ENCODE peak calls at places on chromosomes 11 and 22, in nine cellular contexts. One of them, this sample, is unnamed.

GRCh38 chr22:23212061-23213030 is 32.0 kb downstream of the BCR start:
- DNase-seq in PC-3: no peak
- DNase-seq in fibroblast of pulmonary artery: no peak
- DNase-seq in OCI-LY7: peak; percentile 78
- DNase-seq in B cell: no peak
- DNase-seq in NB4: no peak
- DNase-seq in nephron progenitor cell: no peak
- DNase-seq in heart left ventricle: no peak
- DNase-seq in cardiac muscle cell: no peak
- DNase-seq in this sample: no peak

GRCh38 chr22:50161508-50162390 is 8.8 kb upstream of the PANX2 start:
- DNase-seq in PC-3: no peak
- DNase-seq in OCI-LY7: no peak
- DNase-seq in B cell: no peak
- DNase-seq in heart left ventricle: no peak
- DNase-seq in cardiac muscle cell: no peak
- DNase-seq in nephron progenitor cell: no peak
- DNase-seq in fibroblast of pulmonary artery: no peak
- DNase-seq in NB4: no peak
- DNase-seq in this sample: no peak

GRCh38 chr11:134764367-134764766 is 352.3 kb upstream of the B3GAT1 start:
- DNase-seq in nephron progenitor cell: no peak
- DNase-seq in B cell: no peak
- DNase-seq in heart left ventricle: no peak
- DNase-seq in NB4: no peak
- DNase-seq in PC-3: no peak
- DNase-seq in cardiac muscle cell: no peak
- DNase-seq in OCI-LY7: no peak
- DNase-seq in fibroblast of pulmonary artery: no peak
- DNase-seq in this sample: peak; percentile 80

GRCh38 chr11:35292290-35292689 is 127.1 kb downstream of the SLC1A2 start:
- DNase-seq in fibroblast of pulmonary artery: no peak
- DNase-seq in OCI-LY7: no peak
- DNase-seq in B cell: no peak
- DNase-seq in nephron progenitor cell: no peak
- DNase-seq in NB4: no peak
- DNase-seq in cardiac muscle cell: no peak
- DNase-seq in heart left ventricle: no peak
- DNase-seq in PC-3: no peak
- DNase-seq in this sample: no peak

GRCh38 chr11:20912046-20912821 is 242.8 kb downstream of the NELL1 start:
- DNase-seq in nephron progenitor cell: no peak
- DNase-seq in fibroblast of pulmonary artery: no peak
- DNase-seq in cardiac muscle cell: no peak
- DNase-seq in PC-3: no peak
- DNase-seq in NB4: no peak
- DNase-seq in B cell: no peak
- DNase-seq in heart left ventricle: no peak
- DNase-seq in OCI-LY7: no peak
- DNase-seq in this sample: no peak

GRCh38 chr11:68049509-68050370 is 10.9 kb downstream of the TCIRG1 start:
- DNase-seq in cardiac muscle cell: no peak
- DNase-seq in NB4: no peak
- DNase-seq in PC-3: no peak
- DNase-seq in heart left ventricle: no peak
- DNase-seq in OCI-LY7: no peak
- DNase-seq in fibroblast of pulmonary artery: no peak
- DNase-seq in B cell: no peak
- DNase-seq in nephron progenitor cell: no peak
- DNase-seq in this sample: no peak

GRCh38 chr22:38051900-38052862 is 5.0 kb upstream of the PICK1 start:
- DNase-seq in OCI-LY7: peak; percentile 92
- DNase-seq in NB4: peak; percentile 78
- DNase-seq in cardiac muscle cell: peak; percentile 80
- DNase-seq in fibroblast of pulmonary artery: peak; percentile 75
- DNase-seq in nephron progenitor cell: peak; percentile 83
- DNase-seq in heart left ventricle: peak; percentile 89
- DNase-seq in PC-3: peak; percentile 74
- DNase-seq in B cell: peak; percentile 90
- DNase-seq in this sample: peak; percentile 90

GRCh38 chr11:22466809-22467208 is 128.6 kb downstream of the SLC17A6 start:
- DNase-seq in heart left ventricle: no peak
- DNase-seq in fibroblast of pulmonary artery: peak; percentile 89
- DNase-seq in OCI-LY7: no peak
- DNase-seq in NB4: no peak
- DNase-seq in PC-3: peak; percentile 73
- DNase-seq in nephron progenitor cell: no peak
- DNase-seq in B cell: no peak
- DNase-seq in cardiac muscle cell: peak; percentile 75
- DNase-seq in this sample: no peak

GRCh38 chr11:118287006-118287405 is 17.5 kb upstream of the CD3E start:
- DNase-seq in heart left ventricle: no peak
- DNase-seq in cardiac muscle cell: peak; percentile 18
- DNase-seq in fibroblast of pulmonary artery: no peak
- DNase-seq in B cell: no peak
- DNase-seq in nephron progenitor cell: no peak
- DNase-seq in NB4: no peak
- DNase-seq in OCI-LY7: no peak
- DNase-seq in PC-3: peak; percentile 95
- DNase-seq in this sample: no peak

GRCh38 chr22:19984201-19984753 is 32.3 kb downstream of the ARVCF start:
- DNase-seq in OCI-LY7: no peak
- DNase-seq in heart left ventricle: peak; percentile 63
- DNase-seq in B cell: no peak
- DNase-seq in fibroblast of pulmonary artery: peak; percentile 38
- DNase-seq in NB4: no peak
- DNase-seq in nephron progenitor cell: no peak
- DNase-seq in cardiac muscle cell: no peak
- DNase-seq in PC-3: peak; percentile 62
- DNase-seq in this sample: no peak

GRCh38 chr11:120666121-120666639 is 154.6 kb downstream of the GRIK4 start:
- DNase-seq in nephron progenitor cell: no peak
- DNase-seq in OCI-LY7: peak; percentile 39
- DNase-seq in B cell: no peak
- DNase-seq in cardiac muscle cell: no peak
- DNase-seq in heart left ventricle: no peak
- DNase-seq in fibroblast of pulmonary artery: no peak
- DNase-seq in NB4: peak; percentile 12
- DNase-seq in PC-3: no peak
- DNase-seq in this sample: no peak

GRCh38 chr22:44901301-44901700 is 108.5 kb downstream of the PHF21B start:
- DNase-seq in PC-3: no peak
- DNase-seq in B cell: no peak
- DNase-seq in fibroblast of pulmonary artery: peak; percentile 21
- DNase-seq in OCI-LY7: peak; percentile 8
- DNase-seq in nephron progenitor cell: no peak
- DNase-seq in heart left ventricle: no peak
- DNase-seq in cardiac muscle cell: peak; percentile 11
- DNase-seq in NB4: peak; percentile 8
- DNase-seq in this sample: no peak

GRCh38 chr11:117072517-117073218 is 25.6 kb downstream of the SIK3 start:
- DNase-seq in cardiac muscle cell: peak; percentile 91
- DNase-seq in PC-3: peak; percentile 98
- DNase-seq in fibroblast of pulmonary artery: peak; percentile 90
- DNase-seq in NB4: peak; percentile 94
- DNase-seq in OCI-LY7: no peak
- DNase-seq in nephron progenitor cell: no peak
- DNase-seq in heart left ventricle: no peak
- DNase-seq in B cell: no peak
- DNase-seq in this sample: no peak

GRCh38 chr11:20497124-20497792 is 102.2 kb upstream of the SLC6A5 start:
- DNase-seq in cardiac muscle cell: no peak
- DNase-seq in PC-3: no peak
- DNase-seq in heart left ventricle: no peak
- DNase-seq in OCI-LY7: no peak
- DNase-seq in fibroblast of pulmonary artery: no peak
- DNase-seq in nephron progenitor cell: no peak
- DNase-seq in B cell: no peak
- DNase-seq in NB4: no peak
- DNase-seq in this sample: no peak

GRCh38 chr11:84886344-84886743 is 740.8 kb downstream of the DLG2 start:
- DNase-seq in fibroblast of pulmonary artery: no peak
- DNase-seq in NB4: no peak
- DNase-seq in B cell: no peak
- DNase-seq in PC-3: no peak
- DNase-seq in heart left ventricle: no peak
- DNase-seq in cardiac muscle cell: no peak
- DNase-seq in nephron progenitor cell: no peak
- DNase-seq in OCI-LY7: no peak
- DNase-seq in this sample: no peak

GRCh38 chr22:21642584-21643448 is 714 bp downstream of the SDF2L1 start:
- DNase-seq in heart left ventricle: peak; percentile 72
- DNase-seq in fibroblast of pulmonary artery: peak; percentile 52
- DNase-seq in cardiac muscle cell: peak; percentile 44
- DNase-seq in PC-3: peak; percentile 69
- DNase-seq in NB4: peak; percentile 77
- DNase-seq in B cell: peak; percentile 68
- DNase-seq in nephron progenitor cell: peak; percentile 67
- DNase-seq in OCI-LY7: peak; percentile 84
- DNase-seq in this sample: peak; percentile 88
- TF ChIP-seq CTCF in heart left ventricle: peak; percentile 47
- TF ChIP-seq CTCF in fibroblast of pulmonary artery: peak; percentile 63
- TF ChIP-seq CTCF in cardiac muscle cell: peak; percentile 60
- TF ChIP-seq CTCF in PC-3: peak; percentile 65
- TF ChIP-seq CTCF in NB4: peak; percentile 64
- TF ChIP-seq CTCF in B cell: peak; percentile 77
- TF ChIP-seq CTCF in nephron progenitor cell: peak; percentile 51
- TF ChIP-seq CTCF in OCI-LY7: peak; percentile 88
- TF ChIP-seq CTCF in this sample: peak; percentile 69

DNA sequence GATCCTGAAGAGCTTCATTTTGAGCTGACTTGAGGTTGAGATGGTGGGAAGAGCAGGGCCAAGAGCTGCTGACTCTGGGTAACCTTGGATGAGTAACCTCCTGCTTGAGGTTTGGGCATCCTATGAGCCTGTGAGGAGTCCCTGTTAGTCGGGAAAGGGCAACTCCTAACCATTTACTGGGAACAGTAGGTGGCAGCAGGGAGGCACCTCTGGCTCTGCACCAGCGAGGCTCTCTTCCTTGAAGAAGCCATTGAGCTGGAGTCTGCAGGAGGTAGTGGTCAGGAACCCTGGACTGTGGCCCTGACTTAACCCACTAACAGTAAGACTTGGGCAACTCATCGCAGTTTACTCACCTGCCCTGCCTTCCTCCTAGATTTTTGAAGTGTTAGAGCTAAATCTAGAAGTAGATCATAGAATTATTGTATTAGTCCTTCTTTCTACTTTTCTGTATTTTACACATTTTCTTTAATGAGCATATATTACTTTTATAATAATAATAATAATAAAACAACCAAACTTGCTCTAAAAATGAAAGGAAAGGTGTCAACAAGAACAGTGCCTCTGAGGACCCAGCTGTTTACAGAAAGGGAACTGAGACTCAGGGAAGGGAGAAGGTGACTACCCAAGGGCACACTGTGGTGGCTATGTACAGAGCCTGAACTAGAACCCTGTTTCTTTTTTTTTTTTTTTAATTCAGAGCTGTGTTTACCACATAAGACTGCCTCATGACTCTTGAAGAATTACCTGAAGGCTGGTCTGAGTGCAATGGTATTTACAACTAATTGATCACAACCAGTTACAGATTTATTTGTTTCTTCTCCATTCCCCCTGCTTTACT is 47.5 kb downstream of the MEI1 start:
- DNase-seq in PC-3: peak; percentile 85
- DNase-seq in fibroblast of pulmonary artery: peak; percentile 85
- DNase-seq in nephron progenitor cell: peak; percentile 70
- DNase-seq in B cell: peak; percentile 69
- DNase-seq in heart left ventricle: peak; percentile 82
- DNase-seq in NB4: peak; percentile 80
- DNase-seq in cardiac muscle cell: peak; percentile 88
- DNase-seq in OCI-LY7: peak; percentile 85
- DNase-seq in this sample: peak; percentile 87
- TF ChIP-seq CTCF in PC-3: peak; percentile 77
- TF ChIP-seq CTCF in fibroblast of pulmonary artery: peak; percentile 94
- TF ChIP-seq CTCF in nephron progenitor cell: peak; percentile 71
- TF ChIP-seq CTCF in B cell: peak; percentile 40
- TF ChIP-seq CTCF in heart left ventricle: peak; percentile 72
- TF ChIP-seq CTCF in NB4: peak; percentile 67
- TF ChIP-seq CTCF in cardiac muscle cell: peak; percentile 87
- TF ChIP-seq CTCF in OCI-LY7: peak; percentile 85
- TF ChIP-seq CTCF in this sample: peak; percentile 82

DNA sequence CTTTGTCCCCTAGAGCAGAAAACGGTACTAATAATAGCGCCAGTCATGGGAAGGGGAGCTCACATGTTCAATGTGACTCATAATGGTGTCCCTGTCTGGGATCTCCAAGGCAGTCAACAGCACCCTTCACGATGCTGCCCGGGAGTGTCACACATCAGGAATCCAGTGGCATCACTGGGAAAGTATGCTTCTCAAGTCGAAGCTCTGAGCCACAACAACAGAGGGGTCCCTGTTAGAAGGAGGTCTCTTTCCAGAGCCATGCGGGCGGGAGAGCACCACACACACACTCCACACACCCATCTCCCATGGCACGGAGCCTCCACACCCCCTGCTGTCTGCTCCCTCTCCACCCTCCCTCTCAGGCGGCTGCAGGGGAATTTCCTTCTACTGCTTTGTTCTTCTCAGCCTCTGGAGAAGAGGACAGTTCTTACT is 119.7 kb downstream of the ETS1 start:
- DNase-seq in heart left ventricle: peak; percentile 60
- DNase-seq in NB4: no peak
- DNase-seq in PC-3: peak; percentile 86
- DNase-seq in nephron progenitor cell: no peak
- DNase-seq in fibroblast of pulmonary artery: peak; percentile 94
- DNase-seq in B cell: no peak
- DNase-seq in cardiac muscle cell: peak; percentile 78
- DNase-seq in OCI-LY7: no peak
- DNase-seq in this sample: peak; percentile 89
- TF ChIP-seq CTCF in heart left ventricle: no peak
- TF ChIP-seq CTCF in NB4: no peak
- TF ChIP-seq CTCF in PC-3: peak; percentile 20
- TF ChIP-seq CTCF in nephron progenitor cell: no peak
- TF ChIP-seq CTCF in fibroblast of pulmonary artery: peak; percentile 25
- TF ChIP-seq CTCF in B cell: no peak
- TF ChIP-seq CTCF in cardiac muscle cell: peak; percentile 31
- TF ChIP-seq CTCF in OCI-LY7: no peak
- TF ChIP-seq CTCF in this sample: no peak

DNA sequence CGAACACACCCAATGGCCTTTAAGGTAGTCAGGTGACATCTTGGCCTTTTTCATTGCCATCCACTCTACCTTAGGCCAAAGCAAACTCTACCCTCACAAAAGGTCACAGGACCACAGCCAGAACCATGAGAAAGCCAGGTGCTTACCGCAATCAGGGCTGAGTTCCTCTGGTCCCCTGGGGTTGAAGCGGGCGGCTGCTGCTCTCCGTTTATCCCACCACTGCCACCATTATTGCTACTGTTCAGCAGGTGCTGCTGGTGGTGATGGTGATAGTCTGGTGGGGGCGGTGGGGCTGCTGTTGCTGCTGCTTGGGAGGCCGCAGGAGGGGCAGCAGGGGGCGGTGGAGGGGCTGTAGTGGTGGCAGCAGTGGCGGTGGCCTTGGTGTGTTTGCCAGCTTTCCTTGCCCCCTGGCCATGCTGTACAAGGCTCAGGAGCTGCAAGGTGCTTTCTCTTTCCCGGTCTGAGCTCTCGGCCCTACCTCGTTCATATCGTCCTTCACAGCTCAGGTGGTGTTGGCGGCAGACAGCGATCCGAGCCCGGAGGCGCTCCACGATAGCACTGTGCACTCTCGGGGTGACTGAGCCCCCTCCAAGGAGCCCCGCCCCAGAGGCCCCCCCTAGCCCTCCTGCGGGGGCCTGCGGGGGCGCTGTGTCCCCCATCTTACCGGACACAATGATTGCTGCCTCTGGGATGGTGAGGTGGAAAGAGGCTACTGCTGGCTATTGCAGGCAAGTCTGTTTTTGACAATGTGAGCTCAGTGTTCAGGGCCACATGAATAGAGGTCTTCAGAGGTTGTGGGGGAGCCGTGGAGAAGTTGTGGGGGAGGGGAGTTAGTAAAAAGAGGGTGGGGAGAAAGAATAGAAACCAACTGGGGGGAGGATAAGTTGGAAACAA is 1.5 kb downstream of the MAML2 start:
- DNase-seq in cardiac muscle cell: peak; percentile 61
- DNase-seq in OCI-LY7: peak; percentile 37
- DNase-seq in fibroblast of pulmonary artery: peak; percentile 64
- DNase-seq in B cell: peak; percentile 77
- DNase-seq in heart left ventricle: peak; percentile 73
- DNase-seq in NB4: peak; percentile 43
- DNase-seq in nephron progenitor cell: no peak
- DNase-seq in PC-3: peak; percentile 52
- DNase-seq in this sample: no peak
- TF ChIP-seq CTCF in cardiac muscle cell: peak; percentile 51
- TF ChIP-seq CTCF in OCI-LY7: peak; percentile 73
- TF ChIP-seq CTCF in fibroblast of pulmonary artery: peak; percentile 42
- TF ChIP-seq CTCF in B cell: peak; percentile 38
- TF ChIP-seq CTCF in heart left ventricle: no peak
- TF ChIP-seq CTCF in NB4: peak; percentile 17
- TF ChIP-seq CTCF in nephron progenitor cell: no peak
- TF ChIP-seq CTCF in PC-3: peak; percentile 73
- TF ChIP-seq CTCF in this sample: peak; percentile 58